ENCODE peak calls at places on chromosomes 5 and 9, in six cellular contexts. One of them, this sample, is unnamed.

GRCh38 chr9:14153310-14153720 is 160.6 kb downstream of the NFIB start:
- DNase-seq in right lobe of liver: no peak
- DNase-seq in T-helper 1 cell: no peak
- DNase-seq in activated T-cell treated with anti-CD3 and anti-CD28 coated beads for 1 hour: no peak
- DNase-seq in midbrain: no peak
- DNase-seq in DMS153: no peak
- DNase-seq in this sample: no peak

GRCh38 chr9:89234636-89235035 is 56.0 kb upstream of the SHC3 start:
- DNase-seq in T-helper 1 cell: no peak
- DNase-seq in activated T-cell treated with anti-CD3 and anti-CD28 coated beads for 1 hour: no peak
- DNase-seq in DMS153: no peak
- DNase-seq in midbrain: no peak
- DNase-seq in right lobe of liver: no peak
- DNase-seq in this sample: no peak

GRCh38 chr5:169701910-169702451 is 64.9 kb downstream of the DOCK2 start:
- DNase-seq in T-helper 1 cell: no peak
- DNase-seq in DMS153: no peak
- DNase-seq in right lobe of liver: no peak
- DNase-seq in activated T-cell treated with anti-CD3 and anti-CD28 coated beads for 1 hour: no peak
- DNase-seq in midbrain: peak
- DNase-seq in this sample: peak

GRCh38 chr5:160492565-160492964 is 70.9 kb downstream of the PTTG1 start:
- DNase-seq in activated T-cell treated with anti-CD3 and anti-CD28 coated beads for 1 hour: no peak
- DNase-seq in DMS153: no peak
- DNase-seq in midbrain: no peak
- DNase-seq in T-helper 1 cell: no peak
- DNase-seq in right lobe of liver: no peak
- DNase-seq in this sample: no peak

GRCh38 chr5:98514106-98514665 is 259.3 kb upstream of the RGMB start:
- DNase-seq in midbrain: no peak
- DNase-seq in T-helper 1 cell: no peak
- DNase-seq in right lobe of liver: no peak
- DNase-seq in activated T-cell treated with anti-CD3 and anti-CD28 coated beads for 1 hour: no peak
- DNase-seq in DMS153: no peak
- DNase-seq in this sample: no peak

GRCh38 chr5:76083555-76084495 is 642 bp downstream of the SV2C start:
- DNase-seq in midbrain: no peak
- DNase-seq in right lobe of liver: no peak
- DNase-seq in activated T-cell treated with anti-CD3 and anti-CD28 coated beads for 1 hour: no peak
- DNase-seq in T-helper 1 cell: no peak
- DNase-seq in DMS153: no peak
- DNase-seq in this sample: no peak

GRCh38 chr9:30722065-30722464 is 1662.4 kb upstream of the ACO1 start:
- DNase-seq in right lobe of liver: no peak
- DNase-seq in DMS153: no peak
- DNase-seq in activated T-cell treated with anti-CD3 and anti-CD28 coated beads for 1 hour: no peak
- DNase-seq in midbrain: no peak
- DNase-seq in T-helper 1 cell: no peak
- DNase-seq in this sample: no peak

GRCh38 chr9:22170990-22171663 is 162.0 kb upstream of the CDKN2B start:
- DNase-seq in T-helper 1 cell: no peak
- DNase-seq in midbrain: no peak
- DNase-seq in right lobe of liver: no peak
- DNase-seq in DMS153: no peak
- DNase-seq in activated T-cell treated with anti-CD3 and anti-CD28 coated beads for 1 hour: no peak
- DNase-seq in this sample: no peak

GRCh38 chr5:123122273-123122672 is 33.2 kb downstream of the PRDM6 start:
- DNase-seq in right lobe of liver: no peak
- DNase-seq in activated T-cell treated with anti-CD3 and anti-CD28 coated beads for 1 hour: no peak
- DNase-seq in T-helper 1 cell: no peak
- DNase-seq in midbrain: no peak
- DNase-seq in DMS153: no peak
- DNase-seq in this sample: no peak

GRCh38 chr5:75054110-75054930 is 2.0 kb upstream of the GCNT4 start:
- DNase-seq in DMS153: no peak
- DNase-seq in T-helper 1 cell: no peak
- DNase-seq in midbrain: peak
- DNase-seq in right lobe of liver: peak
- DNase-seq in activated T-cell treated with anti-CD3 and anti-CD28 coated beads for 1 hour: no peak
- DNase-seq in this sample: no peak